ENCODE peak calls at places on chromosomes 13 and 19, in eight cellular contexts. S is fibroblast of lung, Z is K562, K is hepatocyte, C is A549, F is DND-41, H is PC-3, N is MM.1S. X is an unnamed sample.

GRCh38 chr19:1130801-1131717 is 27.3 kb downstream of the GPX4 start:
- DNase-seq in H (no peak), Z (no peak), S (no peak), N (peak; percentile 78), K (no peak), C (no peak), F (no peak), X (no peak)

GRCh38 chr13:42728507-42729180 is 52.7 kb upstream of the FAM216B start:
- DNase-seq in S (peak; percentile 44), N (no peak), K (no peak), Z (no peak), F (no peak), H (no peak), C (no peak), X (no peak)

GRCh38 chr13:34011552-34012085 is 193.7 kb downstream of the RFC3 start:
- DNase-seq in K (peak; percentile 58), H (no peak), N (no peak), S (no peak), C (peak; percentile 14), F (no peak), Z (no peak), X (peak; percentile 12)

GRCh38 chr13:91101436-91101835 is 246.1 kb upstream of the MIR17HG start:
- DNase-seq in N (no peak), S (no peak), F (no peak), Z (no peak), C (no peak), H (no peak), K (no peak), X (peak; percentile 58)

GRCh38 chr13:77565635-77566034 is 30.1 kb downstream of the SCEL start:
- DNase-seq in Z (peak; percentile 5), S (peak; percentile 52), K (peak; percentile 33), F (no peak), H (peak; percentile 66), N (peak; percentile 62), C (peak; percentile 4), X (peak; percentile 39)

GRCh38 chr19:10812902-10813404 is 23.1 kb downstream of the TMED1 start:
- DNase-seq in Z (peak; percentile 75), N (no peak), H (peak; percentile 64), F (no peak), K (peak; percentile 72), C (peak; percentile 38), S (peak; percentile 93), X (no peak)

GRCh38 chr13:41520016-41520698 is 62.8 kb downstream of the RGCC start:
- DNase-seq in N (no peak), C (no peak), Z (no peak), F (no peak), K (no peak), S (no peak), H (no peak), X (no peak)

GRCh38 chr13:113411216-113412023 is 41.9 kb downstream of the ADPRHL1 start:
- DNase-seq in S (peak; percentile 97), K (peak; percentile 53), F (no peak), H (peak; percentile 86), C (peak; percentile 49), N (no peak), Z (no peak), X (peak; percentile 1)

GRCh38 chr13:94967183-94968039 is 255.1 kb upstream of the SOX21 start:
- DNase-seq in H (peak; percentile 34), Z (no peak), N (peak; percentile 25), F (no peak), K (peak; percentile 66), S (peak; percentile 17), C (peak; percentile 21), X (peak; percentile 85)

GRCh38 chr19:55247621-55248099 is 11.2 kb downstream of the PPP6R1 start:
- DNase-seq in Z (no peak), H (peak; percentile 74), K (no peak), C (peak; percentile 43), N (no peak), S (no peak), F (no peak), X (no peak)

GRCh38 chr19:23440207-23440606 is 44.9 kb upstream of the ZNF91 start:
- DNase-seq in F (no peak), K (no peak), N (no peak), C (peak; percentile 9), H (no peak), S (no peak), Z (peak; percentile 36), X (no peak)

GRCh38 chr13:27359203-27359821 is 65.1 kb upstream of the GTF3A start:
- DNase-seq in F (peak; percentile 61), K (peak; percentile 81), N (peak; percentile 22), C (peak; percentile 53), S (peak; percentile 79), H (peak; percentile 75), Z (peak; percentile 40), X (peak; percentile 76)

GRCh38 chr19:29596885-29597525 is 9.1 kb upstream of the POP4 start:
- DNase-seq in H (peak; percentile 43), K (peak; percentile 37), F (no peak), C (no peak), S (peak; percentile 14), N (no peak), Z (no peak), X (peak; percentile 59)

GRCh38 chr13:75687145-75687763 is 51.1 kb downstream of the LMO7 start:
- DNase-seq in F (no peak), N (peak; percentile 22), C (no peak), H (peak; percentile 73), S (peak; percentile 73), Z (peak; percentile 11), K (peak; percentile 67), X (peak; percentile 28)

GRCh38 chr13:100608906-100609305 is 20.3 kb upstream of the GGACT start:
- DNase-seq in N (peak; percentile 77), C (no peak), H (no peak), K (peak; percentile 14), Z (peak; percentile 67), F (no peak), S (no peak), X (no peak)

GRCh38 chr13:112793545-112794445 is 104.0 kb downstream of the ATP11A start:
- DNase-seq in K (no peak), F (no peak), H (no peak), S (no peak), N (no peak), C (no peak), Z (no peak), X (no peak)

DNA sequence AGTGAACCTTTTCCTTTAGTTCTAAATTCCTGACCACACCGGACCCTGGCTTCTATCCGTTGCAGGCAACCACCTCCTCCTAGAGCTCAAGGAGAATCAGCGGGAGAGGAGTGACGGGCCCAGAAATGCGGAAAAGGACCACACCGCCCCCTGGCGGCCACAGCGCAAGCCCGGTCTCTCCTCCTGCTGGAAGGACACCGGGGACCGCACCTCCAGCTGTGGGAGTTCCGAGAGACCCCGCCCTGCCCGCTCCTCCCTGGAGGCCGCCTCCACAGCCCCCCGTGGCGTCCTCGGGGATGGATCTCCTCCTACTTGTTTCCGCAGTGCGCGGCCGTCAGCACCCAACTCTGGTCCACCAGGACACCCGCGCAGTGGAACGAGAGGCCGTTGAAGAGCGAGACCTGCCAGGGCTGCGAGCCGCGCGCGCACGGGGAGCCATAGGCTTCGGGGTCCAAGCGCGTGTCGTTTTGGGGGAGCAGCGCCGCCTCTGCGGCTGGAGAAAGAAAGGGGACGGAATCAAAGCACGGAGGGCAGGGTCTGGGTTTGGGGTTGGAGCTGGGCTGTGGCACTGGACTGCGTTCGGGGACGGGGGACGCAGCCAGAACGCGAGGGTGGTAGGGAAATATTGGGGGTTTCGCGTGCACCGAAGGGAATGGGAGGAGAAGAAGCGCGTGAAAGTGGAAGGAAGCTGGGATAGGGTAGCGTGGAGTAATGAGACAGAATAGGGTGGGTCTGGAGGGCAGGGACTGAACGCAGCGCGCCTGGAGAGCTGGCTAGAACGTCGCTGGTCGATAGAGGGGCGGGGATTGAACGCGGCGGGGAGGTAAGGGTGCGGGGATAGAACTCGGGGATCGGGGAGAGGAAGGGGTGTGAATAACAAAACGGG is 2.5 kb downstream of the KLK10 start:
- DNase-seq in S (peak; percentile 16), H (peak; percentile 95), F (peak; percentile 52), N (no peak), Z (peak; percentile 84), C (peak; percentile 98), K (peak; percentile 69), X (peak; percentile 80)
- TF ChIP-seq CTCF in S (peak; percentile 36), H (peak; percentile 98), F (peak; percentile 90), N (no peak), Z (peak; percentile 91), C (peak; percentile 84), K (peak; percentile 62), X (peak; percentile 77)

GRCh38 chr19:52492201-52492960 is 35.1 kb upstream of the ZNF808 start:
- DNase-seq in C (no peak), N (no peak), F (peak; percentile 89), H (no peak), S (no peak), K (peak; percentile 70), Z (peak; percentile 12), X (peak; percentile 91)

GRCh38 chr19:52494518-52494917 is 33.0 kb upstream of the ZNF808 start:
- DNase-seq in S (no peak), N (no peak), H (peak; percentile 74), F (no peak), K (no peak), Z (no peak), C (no peak), X (no peak)

GRCh38 chr19:52498571-52498970 is 28.9 kb upstream of the ZNF808 start:
- DNase-seq in N (no peak), F (no peak), Z (no peak), H (no peak), C (no peak), K (no peak), S (no peak), X (no peak)

GRCh38 chr19:52492991-52493470 is 34.4 kb upstream of the ZNF808 start:
- DNase-seq in S (no peak), C (no peak), H (no peak), K (peak; percentile 73), N (no peak), F (peak; percentile 62), Z (no peak), X (peak; percentile 81)
- H3K4me2 ChIP-seq in S (no peak overlapping the region), C (no peak overlapping the region), H (no peak overlapping the region), K (peak overlapping the region; percentile 91), N (no peak overlapping the region), F (peak overlapping the region; percentile 70), Z (no peak overlapping the region), X (peak overlapping the region; percentile 73)

GRCh38 chr19:8849232-8849631 is 17.1 kb downstream of the MBD3L1 start:
- DNase-seq in H (no peak), Z (no peak), C (no peak), N (no peak), F (no peak), S (no peak), K (no peak), X (no peak)
- TF ChIP-seq CTCF in H (no peak), Z (no peak), C (no peak), N (no peak), F (no peak), S (no peak), K (no peak), X (no peak)

GRCh38 chr19:34793562-34793961 is 20.5 kb upstream of the ZNF599 start:
- DNase-seq in C (no peak), N (peak; percentile 31), Z (no peak), H (no peak), K (no peak), F (peak; percentile 7), S (no peak), X (no peak)
- H3K4me2 ChIP-seq in C (peak overlapping the region; percentile 31), N (peak overlapping the region; percentile 66), Z (peak overlapping the region; percentile 39), H (no peak overlapping the region), K (no peak overlapping the region), F (peak overlapping the region; percentile 32), S (peak overlapping the region; percentile 2), X (no peak overlapping the region)